ENCODE peak calls at places on chromosome 11, in seven cellular contexts. One of them, this sample, is unnamed.

GRCh38 chr11:119493712-119494111 is 70.7 kb upstream of the THY1 start:
- DNase-seq in breast epithelium: no peak
- DNase-seq in Panc1: no peak
- DNase-seq in sigmoid colon: no peak
- DNase-seq in upper lobe of left lung: no peak
- DNase-seq in HepG2: no peak
- DNase-seq in stomach: peak
- DNase-seq in this sample: no peak

GRCh38 chr11:115965754-115966504 is 461.7 kb upstream of the CADM1 start:
- DNase-seq in sigmoid colon: no peak
- DNase-seq in HepG2: no peak
- DNase-seq in stomach: no peak
- DNase-seq in breast epithelium: no peak
- DNase-seq in upper lobe of left lung: peak
- DNase-seq in Panc1: no peak
- DNase-seq in this sample: no peak

GRCh38 chr11:104198576-104198975 is 34.6 kb upstream of the PDGFD start:
- DNase-seq in Panc1: no peak
- DNase-seq in upper lobe of left lung: no peak
- DNase-seq in stomach: no peak
- DNase-seq in breast epithelium: no peak
- DNase-seq in sigmoid colon: no peak
- DNase-seq in HepG2: no peak
- DNase-seq in this sample: peak

GRCh38 chr11:93741882-93742226 is 382 bp downstream of the C11orf54 start:
- DNase-seq in breast epithelium: peak
- DNase-seq in upper lobe of left lung: peak
- DNase-seq in stomach: peak
- DNase-seq in sigmoid colon: peak
- DNase-seq in Panc1: no peak
- DNase-seq in HepG2: peak
- DNase-seq in this sample: no peak

GRCh38 chr11:86978756-86979608 is 23.8 kb upstream of the FZD4 start:
- DNase-seq in HepG2: no peak
- DNase-seq in upper lobe of left lung: no peak
- DNase-seq in breast epithelium: no peak
- DNase-seq in sigmoid colon: no peak
- DNase-seq in stomach: no peak
- DNase-seq in Panc1: no peak
- DNase-seq in this sample: peak

GRCh38 chr11:109075976-109076375 is 346.0 kb upstream of the C11orf87 start:
- DNase-seq in sigmoid colon: no peak
- DNase-seq in upper lobe of left lung: no peak
- DNase-seq in HepG2: no peak
- DNase-seq in breast epithelium: no peak
- DNase-seq in stomach: no peak
- DNase-seq in Panc1: no peak
- DNase-seq in this sample: no peak

GRCh38 chr11:119602745-119603373 is 126.1 kb downstream of the NECTIN1 start:
- DNase-seq in breast epithelium: no peak
- DNase-seq in upper lobe of left lung: no peak
- DNase-seq in sigmoid colon: no peak
- DNase-seq in stomach: no peak
- DNase-seq in HepG2: peak
- DNase-seq in Panc1: no peak
- DNase-seq in this sample: no peak

GRCh38 chr11:75867778-75868374 is 52.9 kb downstream of the UVRAG start:
- DNase-seq in sigmoid colon: no peak
- DNase-seq in breast epithelium: no peak
- DNase-seq in HepG2: peak
- DNase-seq in stomach: peak
- DNase-seq in Panc1: peak
- DNase-seq in upper lobe of left lung: no peak
- DNase-seq in this sample: peak

GRCh38 chr11:76629133-76629852 is 41.3 kb downstream of the LRRC32 start:
- DNase-seq in HepG2: no peak
- DNase-seq in breast epithelium: no peak
- DNase-seq in sigmoid colon: peak
- DNase-seq in stomach: no peak
- DNase-seq in Panc1: no peak
- DNase-seq in upper lobe of left lung: peak
- DNase-seq in this sample: peak

GRCh38 chr11:74820763-74821162 is 72.1 kb downstream of the RNF169 start:
- DNase-seq in breast epithelium: no peak
- DNase-seq in Panc1: peak
- DNase-seq in sigmoid colon: no peak
- DNase-seq in HepG2: peak
- DNase-seq in stomach: no peak
- DNase-seq in upper lobe of left lung: no peak
- DNase-seq in this sample: no peak

GRCh38 chr11:113778111-113778910 is 1.3 kb upstream of the CLDN25 start:
- DNase-seq in Panc1: no peak
- DNase-seq in stomach: peak
- DNase-seq in sigmoid colon: no peak
- DNase-seq in upper lobe of left lung: no peak
- DNase-seq in HepG2: peak
- DNase-seq in breast epithelium: peak
- DNase-seq in this sample: no peak

GRCh38 chr11:46984987-46985386 is 48.4 kb downstream of the CSTPP1 start:
- DNase-seq in Panc1: no peak
- DNase-seq in upper lobe of left lung: no peak
- DNase-seq in breast epithelium: no peak
- DNase-seq in stomach: no peak
- DNase-seq in HepG2: peak
- DNase-seq in sigmoid colon: no peak
- DNase-seq in this sample: no peak

GRCh38 chr11:18299724-18300123 is 22.2 kb downstream of the HPS5 start:
- DNase-seq in breast epithelium: no peak
- DNase-seq in upper lobe of left lung: no peak
- DNase-seq in Panc1: no peak
- DNase-seq in HepG2: no peak
- DNase-seq in sigmoid colon: no peak
- DNase-seq in stomach: no peak
- DNase-seq in this sample: no peak

GRCh38 chr11:95092549-95093324 is 3.1 kb downstream of the ENDOD1 start:
- DNase-seq in Panc1: peak
- DNase-seq in HepG2: peak
- DNase-seq in stomach: no peak
- DNase-seq in sigmoid colon: no peak
- DNase-seq in upper lobe of left lung: no peak
- DNase-seq in breast epithelium: no peak
- DNase-seq in this sample: no peak
- H3K27ac ChIP-seq in Panc1: no peak
- H3K27ac ChIP-seq in HepG2: no peak
- H3K27ac ChIP-seq in stomach: peak
- H3K27ac ChIP-seq in sigmoid colon: no peak
- H3K27ac ChIP-seq in upper lobe of left lung: no peak
- H3K27ac ChIP-seq in breast epithelium: no peak
- H3K27ac ChIP-seq in this sample: no peak

GRCh38 chr11:111301004-111301839 is 2.9 kb downstream of the POU2AF3 start:
- DNase-seq in upper lobe of left lung: no peak
- DNase-seq in HepG2: no peak
- DNase-seq in sigmoid colon: no peak
- DNase-seq in breast epithelium: no peak
- DNase-seq in stomach: peak
- DNase-seq in Panc1: no peak
- DNase-seq in this sample: no peak
- TF ChIP-seq POLR2AphosphoS5 in upper lobe of left lung: no peak
- TF ChIP-seq POLR2AphosphoS5 in HepG2: no peak
- TF ChIP-seq POLR2AphosphoS5 in sigmoid colon: no peak
- TF ChIP-seq POLR2AphosphoS5 in breast epithelium: no peak
- TF ChIP-seq POLR2AphosphoS5 in stomach: no peak
- TF ChIP-seq POLR2AphosphoS5 in Panc1: no peak
- TF ChIP-seq POLR2AphosphoS5 in this sample: no peak

DNA sequence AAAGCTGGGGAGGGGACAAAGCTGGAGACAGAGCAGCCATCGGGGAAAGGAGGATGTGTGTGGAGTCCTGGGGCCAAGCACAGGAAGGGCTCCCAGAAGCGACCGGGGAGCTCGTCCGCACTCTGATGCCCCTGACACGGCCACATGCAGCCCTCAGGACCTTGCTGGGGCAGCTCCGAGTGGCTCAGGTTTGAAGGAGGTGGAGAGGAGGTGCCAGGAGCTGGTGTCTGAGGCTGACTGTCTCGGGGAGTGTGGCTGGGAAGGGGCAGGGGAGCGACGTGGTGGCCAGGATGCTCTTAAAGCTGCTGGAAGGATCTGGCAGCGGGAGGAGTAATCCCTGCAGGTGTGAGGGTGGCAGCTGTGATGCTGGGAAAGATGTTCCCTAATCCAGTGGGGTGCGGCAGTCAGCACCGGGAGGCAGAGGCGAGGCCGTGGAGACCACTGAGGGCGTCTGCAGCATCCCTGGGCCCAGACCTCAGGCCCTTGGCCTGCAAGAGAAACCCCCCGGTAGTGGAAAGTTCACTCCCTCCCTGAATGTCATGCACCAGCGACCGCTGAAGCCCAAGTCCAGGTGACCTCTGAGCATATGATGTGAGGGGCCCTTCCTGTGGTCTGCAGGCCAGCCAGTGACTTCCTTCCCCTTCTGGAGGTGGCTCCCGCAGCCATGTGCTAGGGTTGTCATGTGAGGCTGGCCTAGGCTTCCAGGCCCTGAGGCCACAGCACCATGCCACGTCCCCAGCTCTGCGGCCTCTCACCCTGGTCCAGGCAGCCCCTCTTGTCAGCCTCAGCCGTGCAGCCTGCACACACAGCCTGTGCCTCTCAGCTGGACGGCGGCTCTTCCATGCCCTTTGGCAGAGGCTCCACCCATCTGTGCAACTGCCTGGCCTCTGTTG is 17.2 kb upstream of the CTSD start:
- DNase-seq in sigmoid colon: peak
- DNase-seq in HepG2: no peak
- DNase-seq in Panc1: no peak
- DNase-seq in upper lobe of left lung: peak
- DNase-seq in breast epithelium: no peak
- DNase-seq in stomach: no peak
- DNase-seq in this sample: peak
- H3K4me3 ChIP-seq in sigmoid colon: no peak
- H3K4me3 ChIP-seq in HepG2: no peak
- H3K4me3 ChIP-seq in Panc1: no peak
- H3K4me3 ChIP-seq in upper lobe of left lung: no peak
- H3K4me3 ChIP-seq in breast epithelium: no peak
- H3K4me3 ChIP-seq in stomach: no peak
- H3K4me3 ChIP-seq in this sample: no peak

DNA sequence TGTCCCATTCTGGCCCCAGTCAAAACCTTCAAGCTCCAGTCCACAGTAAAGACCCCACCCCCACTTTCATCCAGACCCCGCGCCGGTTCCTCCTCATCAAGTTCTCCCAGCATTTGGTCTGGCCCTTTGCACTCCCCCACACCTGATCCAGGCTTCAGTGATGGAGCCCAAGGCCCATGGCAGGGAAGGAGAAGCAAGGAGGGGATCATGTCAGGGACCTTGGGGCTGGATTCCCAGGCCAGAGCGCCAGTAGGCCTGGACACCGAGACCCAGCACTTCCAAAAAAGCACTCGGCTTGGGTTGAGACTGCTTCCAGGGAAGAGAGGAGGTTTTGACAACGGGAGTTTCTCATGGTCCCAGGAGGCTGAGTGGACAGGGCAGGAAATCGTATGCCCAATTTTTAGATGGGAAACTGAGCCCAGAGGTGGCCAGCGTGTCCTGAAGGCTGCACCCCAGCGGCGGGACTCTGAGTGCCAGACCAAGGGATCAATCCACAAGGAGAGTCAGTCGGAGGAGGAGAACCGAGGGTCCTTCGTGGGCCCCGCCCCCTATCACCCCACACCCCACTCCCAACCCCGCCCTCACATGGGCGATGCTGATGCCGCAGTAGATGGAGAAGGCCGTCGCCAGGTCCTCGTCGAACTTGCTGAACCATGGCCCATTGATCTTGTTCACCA is 90.5 kb downstream of the PDE2A start:
- DNase-seq in upper lobe of left lung: no peak
- DNase-seq in stomach: no peak
- DNase-seq in Panc1: no peak
- DNase-seq in breast epithelium: no peak
- DNase-seq in HepG2: no peak
- DNase-seq in sigmoid colon: peak
- DNase-seq in this sample: no peak
- H3K27ac ChIP-seq in upper lobe of left lung: no peak
- H3K27ac ChIP-seq in stomach: no peak
- H3K27ac ChIP-seq in Panc1: no peak
- H3K27ac ChIP-seq in breast epithelium: no peak
- H3K27ac ChIP-seq in HepG2: no peak
- H3K27ac ChIP-seq in sigmoid colon: no peak
- H3K27ac ChIP-seq in this sample: no peak

GRCh38 chr11:128420277-128420676 is 167.1 kb downstream of the ETS1 start:
- DNase-seq in Panc1: no peak
- DNase-seq in HepG2: no peak
- DNase-seq in sigmoid colon: no peak
- DNase-seq in upper lobe of left lung: no peak
- DNase-seq in breast epithelium: no peak
- DNase-seq in stomach: no peak
- DNase-seq in this sample: no peak
- TF ChIP-seq POLR2AphosphoS5 in Panc1: no peak
- TF ChIP-seq POLR2AphosphoS5 in HepG2: no peak
- TF ChIP-seq POLR2AphosphoS5 in sigmoid colon: no peak
- TF ChIP-seq POLR2AphosphoS5 in upper lobe of left lung: no peak
- TF ChIP-seq POLR2AphosphoS5 in breast epithelium: no peak
- TF ChIP-seq POLR2AphosphoS5 in stomach: no peak
- TF ChIP-seq POLR2AphosphoS5 in this sample: no peak

GRCh38 chr11:12006552-12007229 is 1.7 kb downstream of the DKK3 start:
- DNase-seq in Panc1: no peak
- DNase-seq in HepG2: no peak
- DNase-seq in breast epithelium: no peak
- DNase-seq in upper lobe of left lung: no peak
- DNase-seq in sigmoid colon: no peak
- DNase-seq in stomach: no peak
- DNase-seq in this sample: no peak

GRCh38 chr11:12007769-12008737 is at the start of gene DKK3:
- DNase-seq in upper lobe of left lung: no peak
- DNase-seq in stomach: no peak
- DNase-seq in breast epithelium: peak
- DNase-seq in sigmoid colon: no peak
- DNase-seq in Panc1: no peak
- DNase-seq in HepG2: no peak
- DNase-seq in this sample: no peak

GRCh38 chr11:12007230-12007593 is 1.2 kb downstream of the DKK3 start:
- DNase-seq in breast epithelium: no peak
- DNase-seq in HepG2: no peak
- DNase-seq in stomach: no peak
- DNase-seq in sigmoid colon: no peak
- DNase-seq in upper lobe of left lung: no peak
- DNase-seq in Panc1: no peak
- DNase-seq in this sample: no peak

GRCh38 chr11:12008790-12009616 is 577 bp upstream of the DKK3 start:
- DNase-seq in stomach: peak
- DNase-seq in breast epithelium: no peak
- DNase-seq in HepG2: no peak
- DNase-seq in upper lobe of left lung: peak
- DNase-seq in sigmoid colon: peak
- DNase-seq in Panc1: no peak
- DNase-seq in this sample: no peak

GRCh38 chr11:12009617-12010321 is 1.3 kb upstream of the DKK3 start:
- DNase-seq in stomach: no peak
- DNase-seq in breast epithelium: no peak
- DNase-seq in sigmoid colon: no peak
- DNase-seq in HepG2: no peak
- DNase-seq in upper lobe of left lung: no peak
- DNase-seq in Panc1: no peak
- DNase-seq in this sample: no peak
- H3K4me3 ChIP-seq in stomach: peak
- H3K4me3 ChIP-seq in breast epithelium: peak
- H3K4me3 ChIP-seq in sigmoid colon: peak
- H3K4me3 ChIP-seq in HepG2: peak
- H3K4me3 ChIP-seq in upper lobe of left lung: peak
- H3K4me3 ChIP-seq in Panc1: peak
- H3K4me3 ChIP-seq in this sample: no peak

GRCh38 chr11:41989800-41990380 is 530.4 kb upstream of the LRRC4C start:
- DNase-seq in stomach: no peak
- DNase-seq in breast epithelium: no peak
- DNase-seq in Panc1: no peak
- DNase-seq in sigmoid colon: no peak
- DNase-seq in upper lobe of left lung: no peak
- DNase-seq in HepG2: no peak
- DNase-seq in this sample: no peak
- H3K27ac ChIP-seq in stomach: no peak
- H3K27ac ChIP-seq in breast epithelium: no peak
- H3K27ac ChIP-seq in Panc1: no peak
- H3K27ac ChIP-seq in sigmoid colon: no peak
- H3K27ac ChIP-seq in upper lobe of left lung: no peak
- H3K27ac ChIP-seq in HepG2: no peak
- H3K27ac ChIP-seq in this sample: no peak